ENCODE peak calls at places on chromosomes 16 and 17, in four cellular contexts. I is adrenal gland, T is SJCRH30, F is neuronal stem cell. C is an unnamed sample.

GRCh38 chr17:37087683-37088082 is 138.9 kb downstream of the AATF start:
- DNase-seq in T (no peak), I (no peak), F (no peak), C (no peak)

GRCh38 chr17:48055531-48056245 is 7.5 kb downstream of the NFE2L1 start:
- DNase-seq in T (no peak), I (no peak), F (no peak), C (no peak)

GRCh38 chr16:4944333-4945281 is 7.7 kb upstream of the PPL start:
- DNase-seq in I (peak; percentile 94), F (no peak), T (peak; percentile 98), C (peak; percentile 91)

GRCh38 chr17:79235808-79236207 is 161.2 kb downstream of the ENGASE start:
- DNase-seq in T (no peak), I (no peak), F (no peak), C (no peak)

GRCh38 chr16:86723699-86724098 is 145.3 kb downstream of the FOXL1 start:
- DNase-seq in T (no peak), F (no peak), I (no peak), C (no peak)

GRCh38 chr17:2398655-2399571 is 1.9 kb downstream of the MNT start:
- DNase-seq in T (peak; percentile 53), I (peak; percentile 74), F (peak; percentile 72), C (peak; percentile 66)

GRCh38 chr17:2056221-2057129 is 1.6 kb downstream of the HIC1 start:
- DNase-seq in I (no peak), F (no peak), T (no peak), C (peak; percentile 66)

GRCh38 chr17:7407033-7407432 is 612 bp upstream of the NLGN2 start:
- DNase-seq in I (no peak), T (no peak), F (no peak), C (no peak)

GRCh38 chr17:42230225-42230624 is 35.9 kb upstream of the GHDC start:
- DNase-seq in F (no peak), I (no peak), T (no peak), C (no peak)

GRCh38 chr17:77233635-77234334 is 93.0 kb downstream of the SEC14L1 start:
- DNase-seq in T (peak; percentile 87), I (no peak), F (no peak), C (no peak)

GRCh38 chr17:37512442-37513070 is 22.9 kb downstream of the DUSP14 start:
- DNase-seq in T (no peak), I (no peak), F (no peak), C (no peak)

GRCh38 chr16:5582529-5582928 is 484.9 kb upstream of the EEF2KMT start:
- DNase-seq in I (no peak), T (no peak), F (no peak), C (no peak)

GRCh38 chr17:28982191-28982793 is 23.5 kb downstream of the SEZ6 start:
- DNase-seq in F (no peak), I (no peak), T (no peak), C (no peak)

GRCh38 chr17:67759355-67760171 is 41.8 kb downstream of the NOL11 start:
- DNase-seq in F (no peak), T (no peak), I (no peak), C (peak; percentile 23)

GRCh38 chr17:17778308-17779014 is 58.3 kb downstream of the SREBF1 start:
- DNase-seq in I (no peak), T (peak; percentile 99), F (no peak), C (peak; percentile 74)

GRCh38 chr17:58338454-58338841 is 9.9 kb upstream of the TSPOAP1 start:
- DNase-seq in F (no peak), T (no peak), I (no peak), C (no peak)

GRCh38 chr16:73951541-73951940 is 345.1 kb upstream of the PSMD7 start:
- DNase-seq in F (no peak), I (no peak), T (no peak), C (peak; percentile 54)

GRCh38 chr16:24523569-24523968 is 15.8 kb upstream of the RBBP6 start:
- DNase-seq in F (no peak), I (no peak), T (no peak), C (no peak)

GRCh38 chr17:164536-165235 is 16.8 kb downstream of the DOC2B start:
- DNase-seq in F (peak; percentile 66), I (peak; percentile 61), T (peak; percentile 41), C (no peak)

GRCh38 chr17:63247706-63248105 is 198.4 kb downstream of the CYB561 start:
- DNase-seq in F (no peak), T (no peak), I (no peak), C (no peak)

DNA sequence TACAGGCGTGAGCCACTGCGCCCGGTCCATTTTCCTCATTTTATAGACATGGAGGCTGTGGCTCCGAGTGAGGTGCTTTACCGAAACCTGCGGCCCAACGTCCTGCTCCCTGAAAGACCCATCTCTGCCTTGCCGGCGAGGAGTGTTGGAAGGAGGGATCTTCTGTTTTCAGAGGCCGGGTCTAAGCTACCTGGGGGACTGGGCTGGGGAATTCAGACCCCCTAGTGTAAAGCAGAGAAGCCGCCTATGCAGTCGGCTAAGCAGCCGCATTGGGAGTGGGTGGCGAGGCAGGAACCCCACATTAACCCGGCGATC is 16.3 kb downstream of the MEOX1 start:
- DNase-seq in T (no peak), I (no peak), F (no peak), C (no peak)
- H3K27ac ChIP-seq in T (no peak overlapping the region), I (no peak overlapping the region), F (no peak overlapping the region), C (peak overlapping the region; percentile 48)

DNA sequence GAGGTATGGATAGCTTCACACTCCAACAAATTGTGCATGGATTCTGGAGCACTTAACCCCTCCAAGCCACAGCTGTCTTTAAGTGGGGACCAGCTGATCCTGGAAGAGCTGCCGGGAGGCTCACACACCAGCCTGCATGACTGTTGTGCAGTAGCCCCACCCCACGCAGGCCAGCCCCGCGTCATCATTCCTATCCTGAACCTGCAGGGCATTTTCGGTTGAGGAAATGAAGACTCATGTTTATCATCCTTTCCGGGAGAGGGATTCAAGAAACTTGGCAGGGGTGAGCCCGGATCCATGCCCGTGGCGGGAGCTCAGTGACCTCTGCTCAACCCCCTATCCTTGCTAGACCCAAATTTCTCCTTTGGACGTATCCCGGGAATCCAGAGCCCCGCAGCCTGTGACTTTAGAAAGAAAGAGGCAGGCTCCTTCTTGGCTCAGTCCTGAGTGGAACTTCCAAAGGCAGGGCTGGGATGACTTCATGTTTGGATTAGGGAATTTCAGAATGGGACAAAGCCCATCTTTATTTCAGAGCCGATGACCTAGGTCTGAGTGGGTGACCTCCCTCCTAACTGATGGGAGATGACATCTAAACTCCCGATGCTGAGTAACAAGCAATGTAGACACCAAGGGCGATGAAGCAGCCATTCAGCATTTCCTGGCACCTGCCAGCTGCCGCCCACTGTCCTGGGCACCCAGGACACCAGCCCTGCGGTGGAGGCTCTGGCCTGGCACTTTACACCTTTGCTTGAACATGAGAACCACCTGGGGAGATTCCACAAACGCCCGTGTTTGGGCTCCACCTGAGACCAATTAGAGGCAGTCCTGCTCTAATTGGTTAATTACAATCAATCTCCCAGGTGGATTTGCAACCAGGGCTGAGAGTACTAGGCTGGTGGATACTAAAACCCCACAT is 43.3 kb upstream of the CMIP start:
- DNase-seq in F (no peak), T (peak; percentile 30), I (no peak), C (no peak)
- H3K27ac ChIP-seq in F (no peak overlapping the region), T (no peak overlapping the region), I (no peak overlapping the region), C (no peak overlapping the region)

DNA sequence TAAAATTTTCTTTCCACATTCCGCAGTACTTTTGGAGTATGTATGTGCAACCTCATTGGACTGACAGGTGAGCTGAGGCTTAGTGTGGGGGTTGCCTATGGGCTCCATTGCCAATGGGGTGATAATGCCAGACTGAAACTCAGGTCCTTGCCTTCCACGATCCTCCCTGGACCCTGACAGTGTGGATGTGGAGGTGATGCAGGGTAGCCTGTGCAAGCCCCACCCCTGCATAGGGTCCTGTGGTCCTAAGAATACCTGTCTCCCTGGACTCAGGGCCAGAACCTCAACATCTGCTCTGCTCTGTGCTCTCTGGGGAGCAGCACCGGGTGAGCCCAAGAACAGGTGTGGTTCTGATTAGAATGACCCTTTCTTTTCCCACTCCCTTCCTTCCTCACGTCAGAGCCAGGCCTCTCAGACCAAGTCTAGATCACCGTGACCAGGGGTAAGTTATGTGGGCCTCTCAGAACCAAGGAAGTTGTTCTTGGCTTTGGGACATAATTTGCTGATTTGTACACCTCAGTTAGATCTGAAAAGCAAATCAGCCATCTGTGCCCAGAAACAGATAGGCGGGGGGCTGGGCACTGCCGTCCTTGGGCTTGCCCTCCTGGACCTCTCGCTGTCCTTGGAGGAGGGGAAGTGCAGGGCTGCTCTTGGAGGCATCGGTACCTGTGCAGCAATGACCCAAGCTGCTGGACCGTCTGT is 8.4 kb upstream of the TNS4 start:
- DNase-seq in T (no peak), I (no peak), F (no peak), C (no peak)
- H3K27ac ChIP-seq in T (no peak overlapping the region), I (no peak overlapping the region), F (no peak overlapping the region), C (no peak overlapping the region)

DNA sequence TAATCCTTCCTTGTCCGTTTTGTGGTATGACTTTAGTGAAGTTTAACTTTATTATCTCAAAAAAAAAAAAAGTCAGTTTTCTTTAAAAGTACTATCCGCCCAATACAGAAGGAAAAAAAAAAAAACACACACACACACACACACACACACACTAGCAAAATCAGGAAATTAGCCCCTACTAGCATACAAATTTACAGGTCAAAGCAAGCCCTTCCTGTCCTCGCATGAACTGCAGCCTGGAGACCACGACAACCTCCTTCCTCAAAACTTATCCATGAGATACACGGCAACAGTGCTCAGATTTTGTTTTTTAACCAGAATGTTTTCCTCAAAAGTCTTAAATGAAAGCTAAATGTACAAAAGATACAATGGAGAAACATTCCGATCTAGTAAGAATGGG is 16.2 kb downstream of the NCOR1 start:
- DNase-seq in T (no peak), F (no peak), I (no peak), C (no peak)
- H3K27ac ChIP-seq in T (no peak overlapping the region), F (no peak overlapping the region), I (peak overlapping the region; percentile 34), C (peak overlapping the region; percentile 25)

GRCh38 chr16:54595636-54596035 is 309.0 kb upstream of the IRX3 start:
- DNase-seq in I (no peak), T (no peak), F (no peak), C (no peak)

GRCh38 chr16:54594646-54595381 is 308.2 kb upstream of the IRX3 start:
- DNase-seq in T (no peak), I (no peak), F (no peak), C (no peak)

GRCh38 chr16:54591816-54592246 is 305.2 kb upstream of the IRX3 start:
- DNase-seq in I (no peak), T (no peak), F (no peak), C (no peak)

GRCh38 chr16:54602666-54603065 is 316.1 kb upstream of the IRX3 start:
- DNase-seq in T (no peak), F (no peak), I (no peak), C (no peak)

GRCh38 chr16:54597222-54597621 is 310.6 kb upstream of the IRX3 start:
- DNase-seq in F (no peak), T (no peak), I (no peak), C (no peak)
- H3K27ac ChIP-seq in F (no peak overlapping the region), T (no peak overlapping the region), I (no peak overlapping the region), C (no peak overlapping the region)